ENCODE peak calls at places on chromosomes 5 and 9, in five cellular contexts. H, L, D, U and V are unnamed samples.

GRCh38 chr9:84996049-84996448 is 326.5 kb downstream of the NTRK2 start:
- DNase-seq in H (no peak), L (no peak), D (no peak), U (no peak), V (no peak)

GRCh38 chr5:33588654-33589372 is 148.0 kb downstream of the TARS1 start:
- DNase-seq in H (peak), L (peak), D (no peak), U (peak), V (no peak)

GRCh38 chr5:37838152-37838932 is 1.5 kb downstream of the GDNF start:
- DNase-seq in H (no peak), L (no peak), D (peak), U (peak), V (no peak)

GRCh38 chr9:110142868-110143866 is 64.8 kb downstream of the C9orf152 start:
- DNase-seq in H (no peak), L (no peak), D (no peak), U (no peak), V (no peak)

GRCh38 chr5:25516136-25516535 is 871.4 kb upstream of the CDH10 start:
- DNase-seq in H (no peak), L (no peak), D (no peak), U (no peak), V (no peak)

GRCh38 chr9:134071149-134071548 is 3.3 kb upstream of the BRD3 start:
- DNase-seq in H (no peak), L (no peak), D (no peak), U (no peak), V (no peak)

GRCh38 chr9:110126986-110127864 is 80.7 kb downstream of the C9orf152 start:
- DNase-seq in H (no peak), L (no peak), D (peak), U (no peak), V (no peak)

GRCh38 chr9:14983599-14983998 is 73.4 kb upstream of the FREM1 start:
- DNase-seq in H (no peak), L (no peak), D (no peak), U (no peak), V (no peak)

GRCh38 chr5:62143268-62144229 is 162.5 kb upstream of the KIF2A start:
- DNase-seq in H (no peak), L (no peak), D (no peak), U (no peak), V (no peak)

GRCh38 chr5:2299388-2300220 is 416.9 kb upstream of the IRX4 start:
- DNase-seq in H (no peak), L (no peak), D (no peak), U (no peak), V (no peak)

GRCh38 chr9:38142201-38142600 is 73.2 kb upstream of the SHB start:
- DNase-seq in H (no peak), L (no peak), D (no peak), U (no peak), V (no peak)

GRCh38 chr9:129881547-129882324 is 46.5 kb downstream of the USP20 start:
- DNase-seq in H (no peak), L (no peak), D (no peak), U (no peak), V (no peak)

GRCh38 chr9:80874276-80874675 is 815.1 kb downstream of the TLE1 start:
- DNase-seq in H (no peak), L (no peak), D (no peak), U (no peak), V (no peak)

GRCh38 chr5:130164966-130165365 is 260.7 kb downstream of the CHSY3 start:
- DNase-seq in H (no peak), L (no peak), D (no peak), U (no peak), V (no peak)

GRCh38 chr5:77641397-77641943 is 3.0 kb upstream of the OTP start:
- DNase-seq in H (no peak), L (no peak), D (no peak), U (no peak), V (no peak)

GRCh38 chr9:134937566-134938345 is 20.0 kb upstream of the FCN1 start:
- DNase-seq in H (no peak), L (no peak), D (no peak), U (no peak), V (no peak)

GRCh38 chr9:105693435-105694275 is 686 bp upstream of the TMEM38B start:
- DNase-seq in H (peak), L (no peak), D (no peak), U (no peak), V (no peak)

GRCh38 chr5:89417990-89418820 is 535.2 kb upstream of the MEF2C start:
- DNase-seq in H (no peak), L (no peak), D (no peak), U (no peak), V (no peak)

GRCh38 chr9:115232375-115232774 is 114.4 kb upstream of the TNC start:
- DNase-seq in H (no peak), L (no peak), D (no peak), U (no peak), V (no peak)

GRCh38 chr5:1063661-1064382 is 48.0 kb downstream of the SLC12A7 start:
- DNase-seq in H (no peak), L (no peak), D (peak), U (no peak), V (no peak)

GRCh38 chr9:81489048-81489447 is 200.3 kb downstream of the TLE1 start:
- DNase-seq in H (no peak), L (no peak), D (no peak), U (no peak), V (no peak)

GRCh38 chr9:6600006-6600405 is 45.5 kb downstream of the GLDC start:
- DNase-seq in H (no peak), L (no peak), D (no peak), U (no peak), V (no peak)

GRCh38 chr5:10310073-10310779 is 2.5 kb upstream of the CMBL start:
- DNase-seq in H (no peak), L (no peak), D (peak), U (no peak), V (peak)

GRCh38 chr9:96566401-96567202 is 53.0 kb downstream of the CDC14B start:
- DNase-seq in H (peak), L (peak), D (peak), U (peak), V (peak)

GRCh38 chr5:159161361-159162214 is 47.8 kb downstream of the RNF145 start:
- DNase-seq in H (no peak), L (no peak), D (no peak), U (no peak), V (no peak)

GRCh38 chr9:129946596-129946995 is 96.4 kb downstream of the FNBP1 start:
- DNase-seq in H (no peak), L (no peak), D (no peak), U (no peak), V (no peak)

GRCh38 chr9:77981332-77981731 is 50.3 kb downstream of the GNAQ start:
- DNase-seq in H (peak), L (no peak), D (no peak), U (no peak), V (no peak)

GRCh38 chr5:147460380-147460779 is 49.5 kb downstream of the DPYSL3 start:
- DNase-seq in H (no peak), L (no peak), D (no peak), U (no peak), V (no peak)

GRCh38 chr9:72356019-72356653 is 8.9 kb downstream of the ZFAND5 start:
- DNase-seq in H (no peak), L (no peak), D (no peak), U (no peak), V (no peak)

GRCh38 chr5:140546851-140547507 is 483 bp upstream of the EIF4EBP3 start:
- DNase-seq in H (no peak), L (no peak), D (no peak), U (no peak), V (no peak)

GRCh38 chr5:169980418-169981053 is at the start of gene INSYN2B:
- DNase-seq in H (peak), L (peak), D (peak), U (peak), V (peak)

GRCh38 chr5:135034186-135034962 is at the start of gene PITX1:
- DNase-seq in H (peak), L (no peak), D (no peak), U (no peak), V (no peak)

GRCh38 chr5:83102581-83102980 is 25.2 kb downstream of the XRCC4 start:
- DNase-seq in H (no peak), L (no peak), D (no peak), U (no peak), V (no peak)

GRCh38 chr9:3809724-3810123 is 283.9 kb upstream of the RFX3 start:
- DNase-seq in H (no peak), L (no peak), D (no peak), U (no peak), V (no peak)

GRCh38 chr9:3437031-3437430 is 88.8 kb downstream of the RFX3 start:
- DNase-seq in H (no peak), L (no peak), D (no peak), U (no peak), V (no peak)

GRCh38 chr5:178206166-178207101 is 2.1 kb downstream of the HNRNPAB start:
- DNase-seq in H (no peak), L (no peak), D (no peak), U (no peak), V (no peak)

GRCh38 chr5:73369283-73369682 is 79.3 kb downstream of the FOXD1 start:
- DNase-seq in H (no peak), L (no peak), D (no peak), U (no peak), V (no peak)

DNA sequence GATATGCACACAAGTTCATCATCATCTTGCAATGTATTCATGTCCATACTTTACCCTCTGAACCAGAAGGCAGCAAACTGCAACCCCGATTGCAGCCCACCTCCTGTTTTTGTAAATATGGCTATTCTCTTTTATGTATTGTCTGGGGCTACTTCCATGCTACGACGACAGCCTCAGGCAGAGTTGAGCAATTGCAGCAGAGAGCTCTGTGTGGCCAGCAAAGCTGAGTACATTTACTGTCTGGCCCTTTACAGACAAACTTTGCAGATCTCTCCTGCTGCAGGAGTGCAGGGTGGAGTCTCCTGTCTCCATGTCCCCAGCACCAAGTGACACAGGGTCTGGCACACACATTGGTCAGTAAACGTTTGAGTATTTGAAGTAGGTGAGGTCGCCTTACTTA is 27.0 kb downstream of the PRRC2B start:
- DNase-seq in H (no peak), L (no peak), D (no peak), U (no peak), V (peak)
- TF ChIP-seq CTCF in H (no peak), L (no peak), D (no peak), U (peak), V (no peak)

DNA sequence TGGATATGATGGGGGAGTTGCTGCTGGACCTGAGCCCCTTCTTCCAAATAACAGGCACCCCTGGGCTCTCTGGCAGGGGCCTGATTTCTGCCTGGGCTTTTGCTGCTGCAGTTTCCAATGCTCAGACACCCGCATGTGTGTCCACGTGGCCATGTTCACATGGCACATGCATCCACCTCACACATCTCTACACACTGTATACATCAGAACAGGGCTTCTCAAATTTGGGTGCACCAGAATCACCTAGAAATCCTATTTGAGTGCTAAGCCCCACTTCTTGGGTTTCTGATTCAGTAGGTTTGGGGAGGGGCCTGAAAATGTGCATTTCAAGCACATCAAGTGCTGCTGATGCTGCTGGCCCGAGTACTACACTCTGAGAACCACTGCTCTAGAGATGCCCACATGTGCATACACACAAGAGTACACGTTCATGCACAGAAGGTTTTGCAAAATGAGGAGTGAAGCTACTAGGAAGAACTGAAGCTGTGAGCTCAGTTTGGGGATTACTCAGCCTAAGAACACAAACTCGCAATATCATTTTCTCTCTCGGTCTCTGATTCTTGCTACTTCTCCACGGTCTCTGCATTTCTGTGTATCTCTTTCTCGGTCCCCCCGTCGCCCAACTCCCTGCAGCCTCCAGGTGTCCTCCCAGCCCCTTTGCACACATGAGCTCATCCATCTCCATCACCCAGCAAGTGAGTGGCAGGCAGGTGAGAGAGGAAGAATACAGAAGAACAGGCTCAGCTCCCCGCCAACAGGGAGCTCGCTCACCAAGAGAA is 97.1 kb downstream of the PCDH1 start:
- DNase-seq in H (no peak), L (no peak), D (no peak), U (no peak), V (no peak)
- TF ChIP-seq CTCF in H (no peak), L (no peak), D (no peak), U (no peak), V (no peak)

DNA sequence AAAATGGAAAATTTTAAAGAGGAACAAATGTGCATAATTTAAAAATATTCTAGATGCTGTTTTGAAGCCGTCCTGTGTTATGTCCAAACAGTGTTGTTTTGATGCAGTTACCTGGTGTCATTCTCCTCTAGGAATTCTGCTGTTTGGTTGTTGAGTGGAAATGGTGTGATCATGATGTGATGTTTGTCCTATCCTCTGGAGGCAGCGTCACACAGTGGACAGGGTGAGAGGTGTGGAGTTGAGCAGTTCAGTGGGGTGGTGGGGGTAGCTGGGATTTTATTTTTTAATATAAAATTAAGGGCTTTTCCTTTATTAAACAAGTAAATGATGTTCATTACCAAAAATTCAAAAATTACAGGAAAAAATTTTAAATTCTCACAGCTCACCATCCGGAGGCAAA is 31.2 kb downstream of the PRDM6 start:
- DNase-seq in H (no peak), L (no peak), D (no peak), U (no peak), V (no peak)
- TF ChIP-seq CTCF in H (no peak), L (peak), D (no peak), U (peak), V (no peak)

DNA sequence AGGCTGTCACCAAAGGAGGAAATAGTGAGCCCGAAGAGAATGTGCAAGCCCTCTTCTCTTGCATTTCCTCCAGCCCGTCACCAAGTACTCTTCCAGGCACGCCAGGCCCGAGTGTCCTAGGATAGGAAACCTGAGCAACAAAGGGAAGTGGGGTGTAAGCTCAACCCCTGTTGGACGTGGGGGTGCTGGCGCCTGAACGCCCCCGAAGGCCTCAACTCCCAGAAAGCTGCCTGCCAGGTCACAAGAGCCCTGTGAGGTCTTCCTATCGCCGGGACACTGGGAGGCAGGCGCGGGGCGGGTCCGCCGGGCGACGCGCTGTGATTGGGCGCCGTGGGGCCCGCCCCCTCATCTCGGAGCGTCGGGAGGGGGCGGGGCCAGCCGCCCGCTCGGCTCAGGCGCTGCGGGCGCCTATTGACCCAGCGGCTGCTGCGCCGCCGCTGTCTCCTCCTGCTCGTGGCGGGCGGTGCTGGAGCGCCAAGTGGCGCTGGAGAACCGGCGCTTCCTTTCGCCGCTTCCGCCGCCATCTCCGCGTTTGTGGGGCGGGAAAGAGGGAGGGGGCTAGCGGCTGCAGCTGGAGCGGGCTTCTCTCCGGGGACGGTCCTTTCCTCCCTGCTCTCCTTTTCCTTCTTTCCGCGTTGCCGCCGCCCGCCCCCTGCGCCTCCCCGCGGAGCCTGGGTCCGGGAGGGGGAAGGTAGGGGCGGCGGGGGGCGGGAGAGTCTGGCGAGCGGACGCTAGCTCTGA is 558 bp upstream of the MAN2A1 start:
- DNase-seq in H (peak), L (peak), D (peak), U (no peak), V (peak)
- TF ChIP-seq CTCF in H (no peak), L (no peak), D (no peak), U (no peak), V (no peak)

GRCh38 chr9:83266618-83267543 is 203.9 kb upstream of the RASEF start:
- DNase-seq in H (no peak), L (no peak), D (peak), U (peak), V (no peak)
- TF ChIP-seq CTCF in H (no peak), L (no peak), D (no peak), U (no peak), V (no peak)

GRCh38 chr5:138439537-138440225 is 824 bp downstream of the REEP2 start:
- DNase-seq in H (peak), L (no peak), D (peak), U (peak), V (no peak)
- TF ChIP-seq CTCF in H (no peak), L (no peak), D (no peak), U (no peak), V (no peak)